ENCODE peak calls at places on chromosome 11, in four cellular contexts. M is neural progenitor cell, D is right cardiac atrium, R is iPS DF 6.9. F is an unnamed sample.

GRCh38 chr11:70517996-70518907 is 119.9 kb downstream of the CTTN start:
- DNase-seq in M (no peak), D (no peak), R (no peak), F (no peak)

GRCh38 chr11:58573451-58574104 is 2.1 kb downstream of the LPXN start:
- DNase-seq in M (no peak), D (peak), R (no peak), F (no peak)

GRCh38 chr11:32962016-32962415 is 53.7 kb upstream of the DEPDC7 start:
- DNase-seq in M (no peak), D (no peak), R (no peak), F (no peak)

GRCh38 chr11:17369094-17369493 is 17.5 kb downstream of the NCR3LG1 start:
- DNase-seq in M (no peak), D (no peak), R (no peak), F (no peak)

GRCh38 chr11:130520231-130520630 is 71.8 kb downstream of the ADAMTS15 start:
- DNase-seq in M (no peak), D (peak), R (no peak), F (no peak)

GRCh38 chr11:86579406-86579731 is 93.0 kb downstream of the ME3 start:
- DNase-seq in M (no peak), D (no peak), R (no peak), F (no peak)

GRCh38 chr11:98564233-98564632 is 456.5 kb upstream of the CNTN5 start:
- DNase-seq in M (no peak), D (no peak), R (no peak), F (no peak)

GRCh38 chr11:45805305-45806071 is 539 bp downstream of the SLC35C1 start:
- DNase-seq in M (peak), D (peak), R (no peak), F (no peak)

GRCh38 chr11:57164317-57164716 is 17.4 kb upstream of the LRRC55 start:
- DNase-seq in M (no peak), D (no peak), R (no peak), F (no peak)

GRCh38 chr11:96033054-96033453 is 109.1 kb upstream of the MTMR2 start:
- DNase-seq in M (no peak), D (no peak), R (no peak), F (no peak)

GRCh38 chr11:39374963-39375698 is 2084.3 kb downstream of the LRRC4C start:
- DNase-seq in M (peak), D (no peak), R (no peak), F (no peak)

GRCh38 chr11:113241190-113242051 is 73.0 kb upstream of the TTC12 start:
- DNase-seq in M (no peak), D (no peak), R (no peak), F (no peak)

GRCh38 chr11:81165164-81165563 is 1568.5 kb downstream of the FAM181B start:
- DNase-seq in M (peak), D (no peak), R (no peak), F (no peak)

GRCh38 chr11:132093861-132094260 is 723.4 kb downstream of the NTM start:
- DNase-seq in M (no peak), D (no peak), R (no peak), F (no peak)

GRCh38 chr11:44784438-44784760 is 57.6 kb downstream of the TSPAN18 start:
- DNase-seq in M (no peak), D (no peak), R (no peak), F (no peak)

GRCh38 chr11:44780940-44781631 is 54.3 kb downstream of the TSPAN18 start:
- DNase-seq in M (no peak), D (peak), R (no peak), F (no peak)

GRCh38 chr11:44779736-44780520 is 53.2 kb downstream of the TSPAN18 start:
- DNase-seq in M (no peak), D (no peak), R (no peak), F (no peak)

GRCh38 chr11:44782478-44782877 is 55.7 kb downstream of the TSPAN18 start:
- DNase-seq in M (no peak), D (no peak), R (no peak), F (no peak)

GRCh38 chr11:44781697-44782096 is 54.9 kb downstream of the TSPAN18 start:
- DNase-seq in M (no peak), D (no peak), R (no peak), F (no peak)
- H3K27ac ChIP-seq in M (no peak), D (no peak), R (no peak), F (no peak)

GRCh38 chr11:118530180-118530682 is 761 bp upstream of the TMEM25 start:
- DNase-seq in M (no peak), D (no peak), R (no peak), F (no peak)
- H3K27ac ChIP-seq in M (no peak), D (no peak), R (no peak), F (peak)

DNA sequence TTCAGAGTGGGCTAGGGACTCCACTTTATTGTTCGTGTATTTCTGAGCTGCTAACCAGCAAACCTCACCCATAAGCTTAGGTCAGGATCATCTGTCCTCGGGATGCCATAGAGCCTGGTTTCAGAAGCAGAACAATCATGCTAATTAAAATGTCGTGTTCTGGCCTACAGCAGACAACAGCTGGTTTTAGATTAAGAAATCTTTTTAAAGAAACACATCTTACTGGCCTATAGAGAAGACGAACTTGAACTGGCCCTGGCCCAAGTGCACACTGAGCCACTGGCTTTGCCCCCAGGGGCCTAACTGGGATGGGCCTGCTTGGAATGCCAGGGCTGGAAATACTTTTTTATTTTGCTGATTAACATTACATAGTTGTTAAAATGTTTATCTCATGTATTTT is 63.2 kb downstream of the ALX4 start:
- DNase-seq in M (no peak), D (peak), R (no peak), F (no peak)
- H3K27ac ChIP-seq in M (no peak), D (no peak), R (no peak), F (no peak)

GRCh38 chr11:117688255-117688797 is 108.7 kb downstream of the DSCAML1 start:
- DNase-seq in M (no peak), D (no peak), R (no peak), F (no peak)
- H3K27ac ChIP-seq in M (no peak), D (no peak), R (no peak), F (no peak)

GRCh38 chr11:114244995-114245394 is 51.2 kb upstream of the NNMT start:
- DNase-seq in M (no peak), D (no peak), R (no peak), F (no peak)

GRCh38 chr11:114242032-114242431 is 54.2 kb upstream of the NNMT start:
- DNase-seq in M (no peak), D (no peak), R (no peak), F (no peak)

GRCh38 chr11:114246321-114247069 is 49.7 kb upstream of the NNMT start:
- DNase-seq in M (no peak), D (no peak), R (no peak), F (no peak)

GRCh38 chr11:114247070-114247789 is 49.0 kb upstream of the NNMT start:
- DNase-seq in M (no peak), D (no peak), R (no peak), F (no peak)

DNA sequence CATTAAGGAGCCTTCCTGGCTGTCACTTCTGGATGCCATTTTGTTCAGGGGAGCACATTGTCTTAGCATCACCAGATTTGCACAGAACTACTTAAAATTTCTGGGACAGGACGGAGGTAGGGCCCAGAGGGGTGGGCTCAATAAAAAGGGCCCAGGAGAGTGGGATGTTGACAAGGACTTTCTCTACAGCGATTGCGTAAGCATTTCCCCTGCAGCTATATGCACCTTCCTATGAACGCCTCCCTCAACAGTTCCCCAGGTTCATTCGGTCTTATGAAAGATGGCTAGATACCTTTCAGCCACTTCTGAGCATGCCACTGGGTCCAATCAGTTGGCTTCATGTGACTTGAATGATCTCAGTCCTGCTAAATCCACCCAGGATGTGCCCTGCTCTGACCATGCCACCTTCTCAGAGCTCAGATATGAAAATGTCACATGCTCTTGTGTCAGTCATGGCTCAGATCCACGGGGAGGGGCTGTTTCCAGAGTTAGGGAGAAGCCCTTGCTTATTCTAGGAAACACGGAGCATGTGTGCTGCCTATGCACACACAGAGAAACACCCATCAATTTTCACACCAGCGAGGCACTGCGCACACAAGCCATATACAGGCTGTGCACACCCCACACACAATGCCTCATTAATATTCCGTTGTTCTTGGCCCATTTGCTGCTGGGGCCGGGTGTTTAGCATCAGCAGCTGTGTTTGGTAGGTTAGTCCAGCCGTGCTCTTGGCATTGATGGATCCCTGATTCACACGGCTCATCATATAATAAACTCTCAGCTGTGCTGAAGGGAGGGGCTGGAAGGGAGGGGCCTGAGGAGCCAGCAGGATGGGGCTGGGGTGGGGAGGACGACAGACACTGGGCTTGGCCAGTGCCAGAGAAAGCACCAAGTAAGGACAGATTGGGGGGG is 52.5 kb upstream of the NNMT start:
- DNase-seq in M (no peak), D (peak), R (no peak), F (no peak)
- H3K27ac ChIP-seq in M (no peak), D (peak), R (no peak), F (peak)

DNA sequence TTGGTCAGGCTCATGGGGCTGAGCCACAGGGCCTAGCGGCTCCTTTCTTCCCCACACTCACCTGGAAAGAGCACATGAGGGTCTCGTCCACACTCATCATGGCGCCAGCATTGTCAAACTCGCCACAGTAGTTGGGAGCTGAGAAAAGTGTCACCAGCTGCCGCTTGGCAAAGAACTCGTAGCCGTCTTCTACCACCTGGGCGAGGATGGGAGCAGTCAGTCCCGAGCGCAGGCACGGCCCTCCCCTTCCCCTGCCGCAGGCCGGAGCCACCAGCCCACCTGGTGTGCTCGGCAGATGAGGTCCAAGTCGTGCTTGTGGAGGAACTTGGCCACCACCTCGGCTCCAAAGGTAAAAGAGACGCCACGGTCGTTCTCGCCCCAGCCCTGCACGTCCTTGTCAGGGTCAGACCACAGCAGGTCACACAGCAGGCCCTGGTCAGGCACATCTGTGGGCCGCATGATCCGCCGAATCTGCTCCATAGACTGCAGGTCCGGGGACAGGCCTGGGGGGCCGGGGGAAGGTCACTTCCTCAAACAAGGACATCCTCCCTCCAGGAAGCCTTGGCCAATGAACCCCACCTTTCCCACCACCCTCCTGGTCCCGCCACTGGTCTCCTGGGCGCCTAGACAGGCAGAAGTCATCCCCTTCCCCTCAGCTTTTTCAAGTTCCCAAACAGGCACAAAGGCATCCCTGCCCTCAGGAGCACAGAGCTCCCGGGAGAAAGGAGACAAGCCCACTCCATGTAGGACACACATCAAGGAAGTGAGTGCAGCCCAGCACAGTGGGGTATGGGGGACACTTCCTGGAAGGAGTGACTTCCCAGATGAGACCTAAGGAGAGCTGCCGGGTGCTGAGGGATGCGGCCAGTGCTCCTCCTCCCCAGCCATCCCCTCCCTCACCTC is 2.7 kb downstream of the PPP1CA start:
- DNase-seq in M (no peak), D (no peak), R (no peak), F (no peak)
- H3K27ac ChIP-seq in M (no peak), D (no peak), R (no peak), F (peak)

GRCh38 chr11:128478305-128478704 is 109.1 kb downstream of the ETS1 start:
- DNase-seq in M (no peak), D (no peak), R (no peak), F (no peak)
- H3K27ac ChIP-seq in M (no peak), D (no peak), R (no peak), F (peak)

DNA sequence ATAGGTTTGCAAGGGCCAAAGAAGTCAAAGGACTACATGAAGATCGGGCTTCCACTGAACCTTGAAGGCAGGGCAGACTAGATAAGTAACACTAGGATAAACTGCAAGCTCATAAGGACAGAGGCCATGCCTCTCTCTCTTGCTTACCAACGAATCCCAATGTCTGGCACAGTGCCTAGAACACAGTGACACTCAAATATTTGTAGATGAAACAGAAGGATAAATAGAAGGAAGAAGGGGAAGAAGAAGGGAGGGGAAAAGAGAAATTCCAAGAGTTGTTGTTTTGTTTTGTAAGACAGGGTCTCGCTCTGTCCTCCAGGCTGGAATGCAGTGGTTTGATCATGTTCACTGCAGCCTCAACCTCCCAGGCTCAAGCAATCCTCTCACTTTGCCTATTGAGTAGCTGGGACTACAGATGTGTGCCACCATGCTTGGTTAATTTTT is 26.9 kb downstream of the SIK3 start:
- DNase-seq in M (no peak), D (no peak), R (no peak), F (peak)
- H3K27ac ChIP-seq in M (no peak), D (no peak), R (no peak), F (no peak)

GRCh38 chr11:2401436-2401984 is 960 bp downstream of the TSSC4 start:
- DNase-seq in M (no peak), D (no peak), R (no peak), F (no peak)
- H3K27ac ChIP-seq in M (no peak), D (no peak), R (no peak), F (peak)

DNA sequence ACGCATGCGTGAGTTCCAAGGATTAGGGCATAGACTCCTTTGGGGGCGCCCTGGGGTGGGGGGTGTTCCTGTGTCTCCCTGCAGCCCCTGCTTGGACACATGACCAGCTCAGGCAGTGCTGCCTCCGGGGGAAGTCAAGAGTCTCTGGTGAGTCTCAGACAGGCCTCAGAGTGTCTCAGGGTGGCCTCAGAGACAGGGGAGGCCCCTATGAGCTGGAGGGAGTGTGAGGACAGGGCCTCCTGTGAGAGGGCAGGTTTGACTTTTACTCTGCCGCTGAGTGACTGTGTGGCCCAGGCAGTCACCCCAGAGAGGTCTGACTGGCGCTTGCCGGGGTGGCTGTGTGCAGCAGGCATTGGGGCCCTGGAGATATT is 41.2 kb upstream of the KCNQ1OT1 start:
- DNase-seq in M (no peak), D (peak), R (no peak), F (no peak)
- H3K27ac ChIP-seq in M (no peak), D (no peak), R (no peak), F (peak)

F was measured in breast epithelium.